ENCODE peak calls at places on chromosome 14, in six cellular contexts. F is HEK293T; L is Peyer's patch; X is stimulated activated CD4-positive, alpha-beta T cell treated with anti-CD3 and anti-CD28 coated beads, Interleukin-2, amount 100 ng/mL, for 48 hours; O is lung; S is HT-29. A is an unnamed sample.

GRCh38 chr14:101827286-101827685 is 65.8 kb downstream of the PPP2R5C start:
- DNase-seq in F (no peak), L (no peak), X (no peak), O (no peak), S (no peak), A (no peak)

GRCh38 chr14:61178226-61179060 is 102.7 kb downstream of the TMEM30B start:
- DNase-seq in F (no peak), L (no peak), X (peak; percentile 53), O (no peak), S (peak; percentile 43), A (no peak)

GRCh38 chr14:65336191-65336591 is 76.3 kb upstream of the FUT8 start:
- DNase-seq in F (no peak), L (no peak), X (peak; percentile 43), O (no peak), S (peak; percentile 5), A (no peak)

GRCh38 chr14:26233126-26233525 is 364.7 kb downstream of the NOVA1 start:
- DNase-seq in F (no peak), L (no peak), X (no peak), O (no peak), S (no peak), A (no peak)

GRCh38 chr14:99982449-99983250 is 82.6 kb upstream of the EVL start:
- DNase-seq in F (peak; percentile 66), L (no peak), X (peak; percentile 63), O (no peak), S (peak; percentile 42), A (peak; percentile 57)

GRCh38 chr14:74574706-74575105 is 37.3 kb downstream of the LTBP2 start:
- DNase-seq in F (no peak), L (no peak), X (no peak), O (no peak), S (no peak), A (no peak)

GRCh38 chr14:101457936-101458535 is 103.3 kb upstream of the DIO3 start:
- DNase-seq in F (no peak), L (peak; percentile 37), X (no peak), O (no peak), S (no peak), A (no peak)

GRCh38 chr14:35386673-35387125 is 17.9 kb downstream of the NFKBIA start:
- DNase-seq in F (no peak), L (no peak), X (no peak), O (no peak), S (no peak), A (peak; percentile 55)

GRCh38 chr14:36646664-36647416 is 14.8 kb upstream of the PAX9 start:
- DNase-seq in F (no peak), L (no peak), X (no peak), O (no peak), S (no peak), A (no peak)

GRCh38 chr14:65860956-65861631 is 448.6 kb downstream of the FUT8 start:
- DNase-seq in F (no peak), L (no peak), X (no peak), O (no peak), S (no peak), A (no peak)

GRCh38 chr14:104390941-104391901 is 188.3 kb upstream of the C14orf180 start:
- DNase-seq in F (no peak), L (peak; percentile 39), X (no peak), O (no peak), S (no peak), A (peak; percentile 52)

GRCh38 chr14:20782280-20782890 is 1.3 kb downstream of the RNASE6 start:
- DNase-seq in F (no peak), L (no peak), X (no peak), O (no peak), S (peak; percentile 28), A (no peak)

GRCh38 chr14:94706132-94706531 is 63.8 kb downstream of the GSC start:
- DNase-seq in F (no peak), L (no peak), X (no peak), O (no peak), S (no peak), A (no peak)

GRCh38 chr14:53146739-53147138 is 6.4 kb downstream of the DDHD1 start:
- DNase-seq in F (no peak), L (no peak), X (no peak), O (no peak), S (no peak), A (no peak)

GRCh38 chr14:105525861-105526780 is at the start of gene TMEM121:
- DNase-seq in F (peak; percentile 63), L (no peak), X (no peak), O (no peak), S (no peak), A (peak; percentile 63)

GRCh38 chr14:31252865-31253264 is 45.3 kb upstream of the HECTD1 start:
- DNase-seq in F (no peak), L (no peak), X (no peak), O (no peak), S (no peak), A (no peak)

GRCh38 chr14:98633380-98633779 is 638.6 kb downstream of the BCL11B start:
- DNase-seq in F (no peak), L (no peak), X (no peak), O (peak; percentile 16), S (no peak), A (no peak)

GRCh38 chr14:34781242-34781641 is 66.8 kb upstream of the CFL2 start:
- DNase-seq in F (no peak), L (no peak), X (no peak), O (no peak), S (no peak), A (no peak)

GRCh38 chr14:85093631-85094330 is 436.2 kb upstream of the FLRT2 start:
- DNase-seq in F (no peak), L (no peak), X (no peak), O (no peak), S (no peak), A (no peak)